ENCODE peak calls at places on chromosomes 3 and 15, in nine cellular contexts. O is heart left ventricle, Q is PC-3, B is astrocyte, E is A549, X is tibial artery, W is adrenal gland, I is ascending aorta, H is A673. Z is an unnamed sample.

GRCh38 chr3:127819086-127819485 is 3.2 kb downstream of the MGLL start:
- DNase-seq in O (peak), Q (no peak), B (no peak), E (no peak), X (no peak), W (no peak), I (no peak), H (no peak), Z (no peak)

GRCh38 chr3:87082806-87083440 is 92.0 kb upstream of the VGLL3 start:
- DNase-seq in O (no peak), Q (peak), B (peak), E (peak), X (no peak), W (no peak), I (no peak), H (peak), Z (no peak)

GRCh38 chr15:79031201-79031600 is 59.4 kb downstream of the RASGRF1 start:
- DNase-seq in O (no peak), Q (no peak), B (no peak), E (no peak), X (no peak), W (no peak), I (no peak), H (no peak), Z (no peak)

GRCh38 chr3:72487078-72487765 is 361.0 kb downstream of the SHQ1 start:
- DNase-seq in O (peak), Q (peak), B (peak), E (peak), X (peak), W (peak), I (peak), H (peak), Z (no peak)

GRCh38 chr15:34810455-34811146 is 15.3 kb upstream of the ACTC1 start:
- DNase-seq in O (no peak), Q (peak), B (peak), E (peak), X (no peak), W (no peak), I (peak), H (no peak), Z (no peak)

GRCh38 chr15:52005748-52006701 is 13.0 kb upstream of the MAPK6 start:
- DNase-seq in O (no peak), Q (peak), B (peak), E (peak), X (no peak), W (no peak), I (no peak), H (no peak), Z (no peak)

GRCh38 chr3:87076951-87077350 is 86.0 kb upstream of the VGLL3 start:
- DNase-seq in O (no peak), Q (peak), B (peak), E (peak), X (no peak), W (no peak), I (no peak), H (no peak), Z (no peak)

GRCh38 chr3:54870423-54870822 is 57.4 kb downstream of the LRTM1 start:
- DNase-seq in O (no peak), Q (peak), B (peak), E (peak), X (no peak), W (peak), I (no peak), H (peak), Z (no peak)

GRCh38 chr15:39248204-39248603 is 332.7 kb upstream of the THBS1 start:
- DNase-seq in O (peak), Q (peak), B (peak), E (no peak), X (no peak), W (no peak), I (no peak), H (no peak), Z (no peak)

GRCh38 chr15:85691350-85692240 is 103.1 kb downstream of the KLHL25 start:
- DNase-seq in O (no peak), Q (no peak), B (no peak), E (no peak), X (no peak), W (no peak), I (no peak), H (no peak), Z (peak)

GRCh38 chr3:14144423-14145075 is 19.7 kb downstream of the TMEM43 start:
- DNase-seq in O (no peak), Q (peak), B (peak), E (peak), X (peak), W (peak), I (peak), H (peak), Z (no peak)

GRCh38 chr15:40549894-40550293 is 14.9 kb downstream of the CCDC32 start:
- DNase-seq in O (peak), Q (no peak), B (no peak), E (no peak), X (no peak), W (no peak), I (peak), H (no peak), Z (no peak)

GRCh38 chr15:66237513-66238235 is 15.9 kb downstream of the MEGF11 start:
- DNase-seq in O (no peak), Q (no peak), B (no peak), E (no peak), X (no peak), W (no peak), I (no peak), H (peak), Z (peak)

GRCh38 chr3:72345237-72345878 is 502.9 kb downstream of the SHQ1 start:
- DNase-seq in O (no peak), Q (peak), B (peak), E (no peak), X (no peak), W (no peak), I (no peak), H (no peak), Z (peak)

GRCh38 chr15:61449306-61449705 is 220.2 kb upstream of the RORA start:
- DNase-seq in O (no peak), Q (no peak), B (no peak), E (no peak), X (no peak), W (no peak), I (no peak), H (no peak), Z (no peak)

GRCh38 chr15:72315706-72316370 is 4.1 kb downstream of the CELF6 start:
- DNase-seq in O (no peak), Q (no peak), B (no peak), E (no peak), X (no peak), W (no peak), I (no peak), H (peak), Z (no peak)

GRCh38 chr15:82044373-82045178 is 1.2 kb downstream of the MEX3B start:
- DNase-seq in O (peak), Q (no peak), B (peak), E (peak), X (peak), W (no peak), I (peak), H (peak), Z (peak)

GRCh38 chr3:127729556-127730056 is 56.9 kb downstream of the ABTB1 start:
- DNase-seq in O (no peak), Q (no peak), B (no peak), E (no peak), X (no peak), W (no peak), I (no peak), H (no peak), Z (peak)

GRCh38 chr3:8640223-8640622 is 4.4 kb downstream of the SSUH2 start:
- DNase-seq in O (no peak), Q (peak), B (no peak), E (no peak), X (no peak), W (no peak), I (no peak), H (no peak), Z (no peak)

GRCh38 chr3:144096016-144096415 is 124.4 kb downstream of the DIPK2A start:
- DNase-seq in O (no peak), Q (peak), B (no peak), E (no peak), X (no peak), W (no peak), I (no peak), H (no peak), Z (no peak)

GRCh38 chr15:41512512-41513281 is 930 bp downstream of the LTK start:
- DNase-seq in O (no peak), Q (no peak), B (no peak), E (no peak), X (no peak), W (no peak), I (no peak), H (peak), Z (peak)

GRCh38 chr3:23402728-23403505 is 199.8 kb downstream of the UBE2E2 start:
- DNase-seq in O (no peak), Q (peak), B (no peak), E (no peak), X (no peak), W (no peak), I (no peak), H (no peak), Z (no peak)

GRCh38 chr3:174651951-174652350 is 207.2 kb upstream of the NAALADL2 start:
- DNase-seq in O (no peak), Q (no peak), B (no peak), E (no peak), X (no peak), W (no peak), I (no peak), H (no peak), Z (no peak)

GRCh38 chr15:67840747-67841634 is 1.1 kb upstream of the RNU6-1 start:
- DNase-seq in O (no peak), Q (peak), B (peak), E (peak), X (peak), W (no peak), I (no peak), H (no peak), Z (peak)

GRCh38 chr3:173733029-173733652 is 335.6 kb downstream of the NLGN1 start:
- DNase-seq in O (no peak), Q (peak), B (no peak), E (peak), X (no peak), W (no peak), I (no peak), H (peak), Z (no peak)

GRCh38 chr3:195097331-195098255 is 173.4 kb downstream of the XXYLT1 start:
- DNase-seq in O (peak), Q (no peak), B (no peak), E (no peak), X (no peak), W (no peak), I (no peak), H (peak), Z (peak)

GRCh38 chr3:113193719-113194118 is 17.6 kb upstream of the BOC start:
- DNase-seq in O (no peak), Q (no peak), B (no peak), E (no peak), X (no peak), W (no peak), I (no peak), H (no peak), Z (no peak)

GRCh38 chr3:50322386-50323091 is at the start of gene HYAL2:
- DNase-seq in O (peak), Q (no peak), B (no peak), E (no peak), X (no peak), W (peak), I (peak), H (no peak), Z (peak)

GRCh38 chr3:190514163-190515153 is 573 bp downstream of the IL1RAP start:
- DNase-seq in O (peak), Q (peak), B (peak), E (peak), X (peak), W (peak), I (peak), H (peak), Z (peak)

GRCh38 chr3:20683912-20684311 is 497.9 kb upstream of the SGO1 start:
- DNase-seq in O (no peak), Q (no peak), B (peak), E (no peak), X (no peak), W (no peak), I (peak), H (no peak), Z (no peak)

GRCh38 chr15:59999558-60000112 is 4.5 kb upstream of the FOXB1 start:
- DNase-seq in O (no peak), Q (no peak), B (no peak), E (no peak), X (no peak), W (no peak), I (no peak), H (no peak), Z (no peak)

GRCh38 chr15:58548308-58549012 is 116.7 kb downstream of the LIPC start:
- DNase-seq in O (no peak), Q (no peak), B (no peak), E (no peak), X (no peak), W (no peak), I (no peak), H (no peak), Z (no peak)

GRCh38 chr15:93477721-93478120 is 388.7 kb upstream of the RGMA start:
- DNase-seq in O (no peak), Q (no peak), B (no peak), E (no peak), X (no peak), W (no peak), I (no peak), H (no peak), Z (no peak)

GRCh38 chr3:42192334-42193200 is 73.4 kb downstream of the CCK start:
- DNase-seq in O (no peak), Q (no peak), B (peak), E (no peak), X (no peak), W (no peak), I (peak), H (no peak), Z (no peak)

GRCh38 chr3:139578783-139579182 is 39.2 kb upstream of the RBP1 start:
- DNase-seq in O (no peak), Q (no peak), B (no peak), E (no peak), X (no peak), W (no peak), I (no peak), H (no peak), Z (no peak)

GRCh38 chr15:79102595-79102994 is 12.0 kb upstream of the RASGRF1 start:
- DNase-seq in O (no peak), Q (no peak), B (no peak), E (no peak), X (no peak), W (no peak), I (no peak), H (no peak), Z (no peak)

GRCh38 chr3:18098960-18099587 is 326.1 kb downstream of the SATB1 start:
- DNase-seq in O (no peak), Q (peak), B (peak), E (peak), X (no peak), W (no peak), I (no peak), H (peak), Z (no peak)

GRCh38 chr3:171183042-171183441 is 156.5 kb upstream of the SLC2A2 start:
- DNase-seq in O (no peak), Q (peak), B (no peak), E (peak), X (no peak), W (peak), I (no peak), H (no peak), Z (no peak)

GRCh38 chr3:51715231-51716058 is 8.6 kb downstream of the GRM2 start:
- DNase-seq in O (no peak), Q (no peak), B (no peak), E (no peak), X (no peak), W (no peak), I (peak), H (no peak), Z (no peak)

GRCh38 chr15:75596703-75597345 is 17.7 kb upstream of the PTPN9 start:
- DNase-seq in O (no peak), Q (no peak), B (no peak), E (no peak), X (no peak), W (no peak), I (peak), H (no peak), Z (no peak)

GRCh38 chr15:75590239-75590638 is 11.1 kb upstream of the PTPN9 start:
- DNase-seq in O (no peak), Q (no peak), B (no peak), E (no peak), X (no peak), W (no peak), I (no peak), H (no peak), Z (no peak)

GRCh38 chr15:75597667-75598341 is 18.7 kb upstream of the PTPN9 start:
- DNase-seq in O (no peak), Q (no peak), B (no peak), E (peak), X (no peak), W (no peak), I (peak), H (peak), Z (no peak)

GRCh38 chr15:75591655-75592364 is 12.7 kb upstream of the PTPN9 start:
- DNase-seq in O (no peak), Q (no peak), B (no peak), E (no peak), X (no peak), W (no peak), I (peak), H (no peak), Z (no peak)

DNA sequence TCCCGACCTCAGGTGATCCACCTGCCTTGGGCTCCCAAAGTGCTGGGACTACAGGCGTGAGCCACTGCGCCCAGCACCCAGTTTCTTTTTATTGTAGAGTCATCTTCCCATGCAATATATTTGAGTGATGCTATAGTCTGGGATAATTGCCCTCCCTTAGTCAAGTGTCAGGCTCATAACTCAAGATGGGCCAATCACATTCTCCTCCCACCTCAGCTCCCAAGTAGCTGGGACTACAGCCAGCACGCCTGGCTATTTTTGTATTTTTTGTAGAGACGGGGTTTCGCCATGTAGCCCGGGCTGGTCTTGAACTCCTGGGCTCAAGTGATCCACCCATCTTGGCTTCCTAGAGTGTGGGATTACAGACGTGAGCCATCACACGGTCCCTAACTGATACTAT is 15.2 kb upstream of the PTPN9 start:
- DNase-seq in O (no peak), Q (no peak), B (no peak), E (no peak), X (no peak), W (no peak), I (peak), H (no peak), Z (no peak)
- H3K27ac ChIP-seq in O (no peak), Q (no peak), B (no peak), E (no peak), X (no peak), W (no peak), I (no peak), H (no peak), Z (no peak)

DNA sequence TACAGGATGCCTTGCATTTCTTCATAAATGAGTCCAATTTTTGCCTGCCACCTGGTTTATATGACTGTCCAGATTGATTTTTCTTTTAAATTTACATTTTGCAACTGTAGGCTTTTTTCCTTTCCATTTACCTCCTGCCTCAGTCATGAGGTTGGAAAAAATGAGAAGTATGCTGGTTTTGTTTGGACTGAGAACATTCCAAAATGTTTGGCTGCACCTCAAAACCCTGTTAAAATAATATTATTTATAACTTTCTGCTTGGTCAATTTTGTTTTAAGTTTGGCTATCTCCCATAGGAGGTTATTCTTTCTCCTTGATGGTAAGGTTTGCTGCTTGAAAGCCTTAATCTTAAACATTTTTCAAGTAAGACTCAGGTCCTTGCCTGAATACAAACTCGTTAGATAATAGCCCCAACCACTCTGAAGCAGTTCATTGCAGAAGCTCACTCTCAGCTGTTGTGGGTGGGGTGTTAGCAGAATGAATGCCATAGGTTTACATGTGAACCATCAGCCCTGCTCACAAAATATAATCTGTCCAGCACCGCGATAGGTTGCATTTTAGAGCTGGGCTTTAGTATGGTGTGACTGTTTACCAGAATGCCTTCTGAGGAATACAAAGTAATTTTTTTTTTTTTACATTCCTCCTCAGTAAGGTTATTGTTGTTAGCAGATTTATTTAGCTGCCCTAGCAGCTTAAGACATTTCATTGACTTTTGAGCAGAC is 630.9 kb upstream of the KCNMB2 start:
- DNase-seq in O (no peak), Q (peak), B (peak), E (no peak), X (no peak), W (no peak), I (no peak), H (no peak), Z (no peak)
- H3K4me3 ChIP-seq in O (no peak), Q (no peak), B (peak), E (no peak), X (no peak), W (no peak), I (no peak), H (no peak), Z (no peak)

GRCh38 chr15:64749999-64750657 is 25.3 kb downstream of the RBPMS2 start:
- DNase-seq in O (peak), Q (no peak), B (peak), E (peak), X (peak), W (no peak), I (no peak), H (peak), Z (no peak)
- TF ChIP-seq CTCF in O (no peak), Q (no peak), B (no peak), E (no peak), X (no peak), W (no peak), I (no peak), H (peak), Z (no peak)

GRCh38 chr3:57917611-57918010 is 90.6 kb upstream of the FLNB start:
- DNase-seq in O (no peak), Q (no peak), B (no peak), E (no peak), X (no peak), W (no peak), I (no peak), H (no peak), Z (no peak)

GRCh38 chr3:57919987-57920386 is 88.2 kb upstream of the FLNB start:
- DNase-seq in O (no peak), Q (peak), B (no peak), E (no peak), X (no peak), W (no peak), I (no peak), H (no peak), Z (no peak)

GRCh38 chr3:57923101-57923500 is 85.1 kb upstream of the FLNB start:
- DNase-seq in O (no peak), Q (no peak), B (no peak), E (no peak), X (no peak), W (no peak), I (no peak), H (peak), Z (no peak)

GRCh38 chr3:57918123-57918837 is 89.9 kb upstream of the FLNB start:
- DNase-seq in O (no peak), Q (peak), B (peak), E (no peak), X (no peak), W (no peak), I (no peak), H (no peak), Z (no peak)
- H3K27ac ChIP-seq in O (no peak), Q (peak), B (peak), E (no peak), X (peak), W (no peak), I (peak), H (no peak), Z (no peak)

GRCh38 chr15:25670025-25670554 is 193.0 kb downstream of the ATP10A start:
- DNase-seq in O (peak), Q (no peak), B (peak), E (peak), X (peak), W (peak), I (peak), H (peak), Z (no peak)
- H3K4me3 ChIP-seq in O (peak), Q (no peak), B (peak), E (no peak), X (peak), W (peak), I (peak), H (no peak), Z (no peak)

DNA sequence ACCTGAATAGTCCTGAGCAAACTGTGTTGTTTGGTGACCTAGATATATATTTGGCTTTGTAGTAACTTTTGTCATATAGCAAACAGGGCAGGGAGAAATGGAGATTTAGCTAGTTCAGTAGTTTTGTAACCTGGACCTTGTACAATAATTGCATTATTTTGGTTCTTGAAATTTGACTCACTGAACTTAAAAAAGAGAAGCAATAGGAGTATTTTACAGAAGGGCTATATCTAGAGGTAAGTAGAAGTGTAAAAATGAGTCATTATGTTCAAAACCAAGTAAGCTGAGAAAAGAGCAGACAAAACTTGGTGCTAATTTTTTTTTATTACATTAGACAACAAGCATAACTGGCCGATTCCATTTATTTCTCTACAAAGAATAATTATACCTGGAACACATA is 505.4 kb downstream of the ZIC1 start:
- DNase-seq in O (no peak), Q (no peak), B (no peak), E (no peak), X (no peak), W (no peak), I (no peak), H (no peak), Z (no peak)
- TF ChIP-seq CTCF in O (no peak), Q (no peak), B (no peak), E (no peak), X (no peak), W (no peak), I (no peak), H (no peak), Z (no peak)

Z was measured in spleen.